ENCODE peak calls at places on chromosomes 7 and 10, in five cellular contexts. S is Panc1, P is HCT116, E is neural crest cell, X is cardiac fibroblast. N is an unnamed sample.

GRCh38 chr7:42972703-42973500 is 40.7 kb downstream of the MRPL32 start:
- DNase-seq in X (peak; percentile 99), S (no peak), P (no peak), E (no peak), N (peak; percentile 84)

GRCh38 chr10:73817826-73818225 is 6.4 kb upstream of the NDST2 start:
- DNase-seq in P (no peak), S (no peak), E (no peak), X (no peak), N (no peak)

GRCh38 chr7:33130184-33130583 is 820 bp downstream of the BBS9 start:
- DNase-seq in X (peak; percentile 17), S (no peak), E (no peak), P (no peak), N (no peak)

GRCh38 chr10:21700474-21700873 is 166.4 kb downstream of the MLLT10 start:
- DNase-seq in P (no peak), E (no peak), S (no peak), X (no peak), N (no peak)

GRCh38 chr10:33244354-33244967 is 90.0 kb downstream of the NRP1 start:
- DNase-seq in P (no peak), S (no peak), E (no peak), X (no peak), N (no peak)

GRCh38 chr10:97903128-97904025 is 53.7 kb downstream of the GOLGA7B start:
- DNase-seq in X (no peak), P (no peak), S (no peak), E (no peak), N (no peak)

GRCh38 chr10:13891542-13892431 is 305.0 kb downstream of the PRPF18 start:
- DNase-seq in P (no peak), X (peak; percentile 33), E (peak; percentile 24), S (no peak), N (no peak)

GRCh38 chr10:86611386-86611785 is 43.0 kb upstream of the OPN4 start:
- DNase-seq in X (no peak), E (no peak), S (no peak), P (no peak), N (no peak)

GRCh38 chr10:71984126-71984797 is 20.1 kb downstream of the CHST3 start:
- DNase-seq in S (no peak), X (no peak), P (no peak), E (no peak), N (no peak)

GRCh38 chr7:40516376-40516775 is 381.6 kb downstream of the SUGCT start:
- DNase-seq in S (no peak), X (peak; percentile 35), E (no peak), P (no peak), N (peak; percentile 53)

GRCh38 chr7:43077732-43078391 is 34.6 kb upstream of the HECW1 start:
- DNase-seq in P (peak; percentile 59), S (no peak), E (no peak), X (peak; percentile 50), N (no peak)

GRCh38 chr10:62851449-62851848 is 35.3 kb upstream of the EGR2 start:
- DNase-seq in P (peak; percentile 12), X (peak; percentile 17), E (no peak), S (no peak), N (peak; percentile 34)

GRCh38 chr7:112994666-112995065 is 92.0 kb downstream of the GPR85 start:
- DNase-seq in S (no peak), X (no peak), P (no peak), E (no peak), N (no peak)

GRCh38 chr7:30612658-30613265 is 18.1 kb downstream of the GARS1 start:
- DNase-seq in X (no peak), S (no peak), E (no peak), P (no peak), N (no peak)

GRCh38 chr10:111175786-111176185 is 99.0 kb downstream of the ADRA2A start:
- DNase-seq in E (no peak), S (no peak), X (no peak), P (no peak), N (no peak)

GRCh38 chr10:13709931-13710690 is 123.3 kb downstream of the PRPF18 start:
- DNase-seq in P (no peak), S (no peak), X (no peak), E (no peak), N (no peak)

GRCh38 chr10:113202011-113202410 is 252.0 kb downstream of the TCF7L2 start:
- DNase-seq in P (no peak), S (no peak), X (no peak), E (no peak), N (no peak)

GRCh38 chr10:95437669-95438068 is 123.5 kb downstream of the SORBS1 start:
- DNase-seq in E (no peak), P (no peak), S (no peak), X (no peak), N (no peak)

GRCh38 chr7:74104702-74105101 is 21.1 kb downstream of the LIMK1 start:
- DNase-seq in E (no peak), S (no peak), P (peak; percentile 68), X (no peak), N (peak; percentile 63)

GRCh38 chr7:50863053-50863452 is 80.4 kb upstream of the GRB10 start:
- DNase-seq in X (no peak), P (no peak), E (no peak), S (no peak), N (no peak)

GRCh38 chr10:103716206-103717160 is 138.9 kb downstream of the SH3PXD2A start:
- DNase-seq in P (peak; percentile 48), S (no peak), E (no peak), X (peak; percentile 32), N (no peak)

GRCh38 chr7:11332186-11332864 is 358.7 kb downstream of the PHF14 start:
- DNase-seq in S (no peak), E (no peak), X (no peak), P (no peak), N (no peak)

GRCh38 chr10:119539359-119539651 is 3.2 kb downstream of the RGS10 start:
- DNase-seq in E (no peak), X (no peak), S (no peak), P (no peak), N (no peak)

GRCh38 chr7:76358053-76358477 is 726 bp downstream of the YWHAG start:
- DNase-seq in P (no peak), E (peak; percentile 40), X (no peak), S (no peak), N (peak; percentile 51)

GRCh38 chr7:77684030-77684429 is 12.2 kb upstream of the RSBN1L start:
- DNase-seq in E (no peak), S (no peak), P (no peak), X (peak; percentile 91), N (peak; percentile 45)

GRCh38 chr10:129440247-129440646 is 26.8 kb upstream of the MGMT start:
- DNase-seq in X (no peak), P (no peak), S (no peak), E (no peak), N (peak; percentile 16)

GRCh38 chr10:93849605-93850004 is 44.2 kb upstream of the SLC35G1 start:
- DNase-seq in S (no peak), X (no peak), E (no peak), P (no peak), N (no peak)

GRCh38 chr10:116669832-116670644 is 49.3 kb downstream of the PNLIPRP2 start:
- DNase-seq in E (no peak), S (no peak), X (peak; percentile 8), P (no peak), N (no peak)

GRCh38 chr7:1924185-1924817 is 254.2 kb downstream of the ELFN1 start:
- DNase-seq in E (no peak), X (peak; percentile 42), P (no peak), S (no peak), N (no peak)

GRCh38 chr7:50785346-50785745 is 2.6 kb upstream of the GRB10 start:
- DNase-seq in E (no peak), P (no peak), X (no peak), S (no peak), N (no peak)

GRCh38 chr10:69451209-69451783 is at the start of gene TSPAN15:
- DNase-seq in S (no peak), P (peak; percentile 75), E (peak; percentile 68), X (peak; percentile 78), N (peak; percentile 67)

GRCh38 chr7:111765936-111766643 is 203.8 kb upstream of the IMMP2L start:
- DNase-seq in E (no peak), X (peak; percentile 34), S (no peak), P (no peak), N (no peak)

GRCh38 chr10:69152002-69152401 is 28.0 kb downstream of the VPS26A start:
- DNase-seq in E (no peak), S (no peak), X (no peak), P (no peak), N (no peak)

GRCh38 chr7:140877249-140877524 is 47.5 kb downstream of the BRAF start:
- DNase-seq in E (no peak), P (no peak), X (peak; percentile 6), S (no peak), N (no peak)

GRCh38 chr10:97738616-97739015 is 1.7 kb downstream of the ZFYVE27 start:
- DNase-seq in P (no peak), E (no peak), X (no peak), S (no peak), N (no peak)

GRCh38 chr10:32981760-32982159 is 23.7 kb upstream of the ITGB1 start:
- DNase-seq in X (peak; percentile 92), P (no peak), S (no peak), E (no peak), N (peak; percentile 28)

GRCh38 chr7:70598976-70599375 is 533.0 kb upstream of the GALNT17 start:
- DNase-seq in X (no peak), P (no peak), E (no peak), S (no peak), N (peak; percentile 81)

GRCh38 chr7:95800787-95801186 is 28.4 kb downstream of the DYNC1I1 start:
- DNase-seq in X (no peak), E (no peak), P (no peak), S (no peak), N (no peak)
- TF ChIP-seq CTCF in X (no peak), E (no peak), P (no peak), S (no peak), N (no peak)

GRCh38 chr10:77837248-77837924 is 89.2 kb downstream of the DLG5 start:
- DNase-seq in S (no peak), E (peak; percentile 35), X (no peak), P (no peak), N (peak; percentile 39)
- TF ChIP-seq CTCF in S (no peak), E (peak; percentile 22), X (no peak), P (peak; percentile 15), N (no peak)

DNA sequence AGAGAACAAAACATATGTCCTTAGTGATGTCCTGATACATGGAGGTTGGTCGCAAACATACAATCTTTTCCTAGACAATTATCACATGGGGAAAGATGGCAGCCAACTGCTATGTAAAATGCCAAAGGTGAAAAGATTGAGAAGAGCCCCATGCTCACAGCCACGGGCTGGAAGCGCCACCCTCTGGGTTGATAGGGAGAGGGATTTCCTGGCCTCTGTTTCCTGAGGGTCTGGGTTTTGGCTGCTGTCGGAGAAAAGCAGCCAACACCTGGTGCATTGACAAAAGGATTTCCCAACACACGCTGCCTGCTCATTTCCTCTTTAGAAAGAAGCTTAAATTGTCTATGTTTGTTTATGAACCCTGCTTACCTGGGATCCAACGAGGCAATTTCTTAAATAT is 43.8 kb downstream of the ITIH5 start:
- DNase-seq in X (peak; percentile 15), P (no peak), E (no peak), S (no peak), N (peak; percentile 70)
- TF ChIP-seq CTCF in X (peak; percentile 15), P (peak; percentile 16), E (peak; percentile 18), S (no peak), N (no peak)

DNA sequence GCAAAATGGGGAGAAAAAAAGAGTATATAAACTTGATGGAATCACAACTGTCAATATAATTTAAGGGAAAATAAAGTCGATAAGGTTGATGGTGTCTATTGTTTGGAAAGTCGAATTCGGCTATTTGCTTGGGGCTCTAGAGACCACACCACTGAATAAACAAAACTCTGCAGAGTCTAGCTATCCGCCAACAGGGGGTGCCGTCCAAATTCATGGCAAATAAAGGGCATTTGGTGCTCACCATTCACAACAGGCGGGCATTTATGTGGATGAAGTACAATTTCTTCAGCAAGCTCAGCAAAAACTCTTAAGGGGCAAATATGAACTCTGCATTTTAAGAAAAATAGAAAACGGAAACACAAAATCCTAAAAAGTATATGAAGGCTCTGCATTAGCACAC is 23.3 kb downstream of the CD36 start:
- DNase-seq in P (no peak), X (peak; percentile 11), E (no peak), S (no peak), N (no peak)
- TF ChIP-seq CTCF in P (peak; percentile 43), X (peak; percentile 29), E (peak; percentile 29), S (peak; percentile 55), N (peak; percentile 9)